ENCODE peak calls at places on chromosomes 6 and 20, in seven cellular contexts. E, H, T, Q, K, O and R are unnamed samples.

GRCh38 chr20:31698803-31699718 is 23.6 kb downstream of the BCL2L1 start:
- DNase-seq in E (no peak), H (peak; percentile 29), T (no peak), Q (peak; percentile 98), K (no peak), O (peak; percentile 90), R (peak; percentile 99)

GRCh38 chr20:61807426-61808160 is 258.1 kb downstream of the TAF4 start:
- DNase-seq in E (no peak), H (no peak), T (peak; percentile 42), Q (no peak), K (no peak), O (no peak), R (no peak)

GRCh38 chr6:33317418-33317667 is 201 bp downstream of the ZBTB22 start:
- DNase-seq in E (no peak), H (no peak), T (no peak), Q (no peak), K (no peak), O (no peak), R (no peak)

GRCh38 chr6:31568537-31568961 is 3.5 kb upstream of the LTA start:
- DNase-seq in E (no peak), H (no peak), T (peak; percentile 51), Q (peak; percentile 39), K (no peak), O (no peak), R (no peak)

GRCh38 chr6:41451515-41452163 is 94.5 kb upstream of the FOXP4 start:
- DNase-seq in E (no peak), H (no peak), T (no peak), Q (no peak), K (no peak), O (no peak), R (no peak)

GRCh38 chr20:1328680-1329330 is at the start of gene SDCBP2:
- DNase-seq in E (no peak), H (no peak), T (no peak), Q (peak; percentile 79), K (no peak), O (no peak), R (peak; percentile 87)

GRCh38 chr6:108560463-108561308 is at the start of gene FOXO3:
- DNase-seq in E (peak; percentile 93), H (peak; percentile 95), T (peak; percentile 97), Q (peak; percentile 92), K (peak; percentile 37), O (peak; percentile 68), R (peak; percentile 93)

GRCh38 chr20:14751191-14751590 is 413.8 kb upstream of the FLRT3 start:
- DNase-seq in E (no peak), H (no peak), T (no peak), Q (no peak), K (no peak), O (no peak), R (no peak)

GRCh38 chr6:149936743-149937142 is 5.1 kb upstream of the ULBP2 start:
- DNase-seq in E (no peak), H (no peak), T (no peak), Q (no peak), K (no peak), O (no peak), R (no peak)

GRCh38 chr20:41170386-41171105 is 33.2 kb downstream of the PLCG1 start:
- DNase-seq in E (no peak), H (no peak), T (no peak), Q (no peak), K (no peak), O (no peak), R (no peak)

GRCh38 chr20:47318596-47319516 is 37.6 kb downstream of the ZMYND8 start:
- DNase-seq in E (peak; percentile 78), H (peak; percentile 78), T (peak; percentile 75), Q (peak; percentile 63), K (no peak), O (peak; percentile 55), R (peak; percentile 70)

GRCh38 chr20:56504373-56505005 is 20.1 kb upstream of the FAM209A start:
- DNase-seq in E (no peak), H (peak; percentile 23), T (no peak), Q (no peak), K (no peak), O (no peak), R (no peak)

GRCh38 chr6:2764610-2765165 is 505 bp upstream of the WRNIP1 start:
- DNase-seq in E (no peak), H (peak; percentile 85), T (peak; percentile 69), Q (peak; percentile 66), K (peak; percentile 42), O (peak; percentile 69), R (peak; percentile 72)

GRCh38 chr20:44805991-44806729 is 4.2 kb downstream of the RIMS4 start:
- DNase-seq in E (no peak), H (no peak), T (no peak), Q (no peak), K (no peak), O (no peak), R (no peak)

GRCh38 chr20:33124994-33125393 is 43.0 kb upstream of the BPIFA2 start:
- DNase-seq in E (peak; percentile 18), H (no peak), T (no peak), Q (no peak), K (no peak), O (no peak), R (no peak)

GRCh38 chr6:33843696-33844121 is 39.9 kb upstream of the MLN start:
- DNase-seq in E (no peak), H (peak; percentile 58), T (no peak), Q (no peak), K (no peak), O (no peak), R (no peak)

GRCh38 chr6:18551228-18551627 is 164.1 kb downstream of the RNF144B start:
- DNase-seq in E (no peak), H (no peak), T (no peak), Q (peak; percentile 76), K (no peak), O (peak; percentile 86), R (peak; percentile 77)

GRCh38 chr20:59222982-59223610 is 59.5 kb downstream of the ZNF831 start:
- DNase-seq in E (no peak), H (peak; percentile 40), T (no peak), Q (no peak), K (no peak), O (no peak), R (no peak)

GRCh38 chr20:15613530-15613929 is 959.7 kb downstream of the KIF16B start:
- DNase-seq in E (no peak), H (no peak), T (no peak), Q (no peak), K (no peak), O (peak; percentile 77), R (no peak)

GRCh38 chr6:33616113-33616512 is 5.0 kb upstream of the ITPR3 start:
- DNase-seq in E (no peak), H (no peak), T (no peak), Q (no peak), K (no peak), O (no peak), R (no peak)

GRCh38 chr6:30752164-30752927 is 8.0 kb upstream of the IER3 start:
- DNase-seq in E (peak; percentile 91), H (peak; percentile 73), T (peak; percentile 68), Q (peak; percentile 100), K (no peak), O (peak; percentile 100), R (peak; percentile 100)

GRCh38 chr20:41377275-41377674 is 10.7 kb upstream of the EMILIN3 start:
- DNase-seq in E (no peak), H (no peak), T (no peak), Q (no peak), K (no peak), O (no peak), R (no peak)

GRCh38 chr20:21575167-21575566 is 61.3 kb upstream of the NKX2-2 start:
- DNase-seq in E (no peak), H (no peak), T (no peak), Q (no peak), K (no peak), O (no peak), R (no peak)

GRCh38 chr6:151381722-151382121 is 9.6 kb downstream of the ZBTB2 start:
- DNase-seq in E (no peak), H (no peak), T (no peak), Q (no peak), K (no peak), O (no peak), R (no peak)

DNA sequence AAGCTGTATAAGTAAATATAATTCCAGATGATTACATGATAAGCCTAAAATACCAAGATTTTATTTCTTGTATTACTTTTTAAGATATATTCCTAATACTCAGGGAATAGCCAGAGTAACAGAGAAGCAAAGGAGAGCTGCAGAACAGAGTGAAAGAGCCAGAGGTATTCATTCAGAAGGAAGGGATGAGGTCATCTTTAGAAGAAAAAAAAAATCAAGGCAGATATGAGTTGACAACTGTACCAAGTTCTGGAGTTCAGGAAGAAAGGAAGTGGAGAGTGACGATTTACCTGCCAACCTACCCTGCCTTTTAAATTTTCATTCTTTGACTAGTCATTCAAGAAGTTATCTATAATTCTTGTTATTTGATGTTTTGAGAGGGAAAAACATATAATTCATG is 28.8 kb upstream of the NHSL1 start:
- DNase-seq in E (no peak), H (no peak), T (no peak), Q (peak; percentile 32), K (no peak), O (no peak), R (peak; percentile 35)
- H3K4me3 ChIP-seq in E (no peak overlapping the region), H (no peak overlapping the region), T (no peak overlapping the region), Q (no peak overlapping the region), K (no peak overlapping the region), O (no peak overlapping the region), R (no peak overlapping the region)

GRCh38 chr6:39003072-39003471 is 45.5 kb upstream of the GLP1R start:
- DNase-seq in E (no peak), H (peak; percentile 26), T (no peak), Q (peak; percentile 9), K (no peak), O (no peak), R (peak; percentile 12)
- TF ChIP-seq CTCF in E (peak; percentile 41), H (peak; percentile 37), T (no peak), Q (peak; percentile 61), K (no peak), O (peak; percentile 53), R (peak; percentile 20)

GRCh38 chr6:165900970-165901369 is 237.9 kb upstream of the PDE10A start:
- DNase-seq in E (no peak), H (no peak), T (no peak), Q (no peak), K (no peak), O (no peak), R (no peak)
- H3K4me3 ChIP-seq in E (no peak overlapping the region), H (no peak overlapping the region), T (no peak overlapping the region), Q (no peak overlapping the region), K (no peak overlapping the region), O (no peak overlapping the region), R (no peak overlapping the region)

GRCh38 chr20:25339608-25340007 is 51.0 kb downstream of the ABHD12 start:
- DNase-seq in E (no peak), H (no peak), T (no peak), Q (no peak), K (no peak), O (no peak), R (no peak)
- TF ChIP-seq CTCF in E (no peak), H (no peak), T (no peak), Q (no peak), K (no peak), O (no peak), R (no peak)